ENCODE peak calls at places on chromosomes 4 and X, in seven cellular contexts. Y is GM12891, F is ureter, V is ascending aorta, W is tibial nerve, U is HL-60, D is naive B cell. N is an unnamed sample.
A peak's percentile ranks its signal among the peaks of the same experiment; 100 is the strongest.

GRCh38 chrX:129706395-129707072 is 32.2 kb upstream of the XPNPEP2 start:
- DNase-seq in Y (no peak), F (peak; percentile 45), V (peak; percentile 62), W (no peak), U (no peak), D (no peak), N (no peak)

GRCh38 chr4:152193059-152193458 is 342.8 kb downstream of the FBXW7 start:
- DNase-seq in Y (no peak), F (no peak), V (no peak), W (no peak), U (no peak), D (no peak), N (no peak)

GRCh38 chr4:39626913-39627312 is 11.8 kb downstream of the SMIM14 start:
- DNase-seq in Y (no peak), F (no peak), V (no peak), W (no peak), U (no peak), D (no peak), N (no peak)

GRCh38 chr4:72209600-72209999 is 177.8 kb downstream of the NPFFR2 start:
- DNase-seq in Y (no peak), F (no peak), V (no peak), W (no peak), U (no peak), D (no peak), N (no peak)

GRCh38 chr4:32087211-32087610 is 1367.0 kb downstream of the PCDH7 start:
- DNase-seq in Y (no peak), F (no peak), V (no peak), W (no peak), U (no peak), D (no peak), N (no peak)

GRCh38 chr4:145939856-145940255 is 1.2 kb upstream of the ZNF827 start:
- DNase-seq in Y (no peak), F (no peak), V (no peak), W (no peak), U (no peak), D (no peak), N (no peak)

GRCh38 chrX:54357414-54358377 is at the start of gene WNK3:
- DNase-seq in Y (peak; percentile 13), F (peak; percentile 80), V (peak; percentile 86), W (peak; percentile 57), U (no peak), D (peak; percentile 12), N (peak; percentile 27)

GRCh38 chr4:1793496-1793840 is 375 bp downstream of the FGFR3 start:
- DNase-seq in Y (no peak), F (no peak), V (no peak), W (no peak), U (no peak), D (peak; percentile 21), N (no peak)

GRCh38 chrX:113399501-113400192 is 559.0 kb upstream of the AMOT start:
- DNase-seq in Y (no peak), F (no peak), V (no peak), W (no peak), U (no peak), D (no peak), N (no peak)

GRCh38 chr4:20359692-20360091 is 108.0 kb downstream of the SLIT2 start:
- DNase-seq in Y (no peak), F (no peak), V (no peak), W (no peak), U (peak; percentile 43), D (no peak), N (no peak)

GRCh38 chr4:77852892-77853495 is 9.6 kb upstream of the MRPL1 start:
- DNase-seq in Y (peak; percentile 14), F (no peak), V (no peak), W (no peak), U (no peak), D (peak; percentile 64), N (no peak)

GRCh38 chr4:7325541-7325940 is 109.2 kb downstream of the PSAPL1 start:
- DNase-seq in Y (no peak), F (no peak), V (no peak), W (no peak), U (no peak), D (no peak), N (no peak)

GRCh38 chr4:152437561-152437960 is 98.3 kb downstream of the FBXW7 start:
- DNase-seq in Y (no peak), F (no peak), V (no peak), W (no peak), U (no peak), D (no peak), N (no peak)

GRCh38 chr4:156638332-156638731 is 333.3 kb downstream of the PDGFC start:
- DNase-seq in Y (no peak), F (no peak), V (no peak), W (no peak), U (no peak), D (no peak), N (no peak)

GRCh38 chrX:145825896-145826295 is 8.3 kb downstream of the SLITRK2 start:
- DNase-seq in Y (no peak), F (no peak), V (no peak), W (no peak), U (no peak), D (no peak), N (no peak)

GRCh38 chr4:71614626-71615025 is 169.3 kb downstream of the GC start:
- DNase-seq in Y (no peak), F (no peak), V (no peak), W (no peak), U (no peak), D (no peak), N (no peak)

GRCh38 chr4:14254806-14255445 is 627.4 kb upstream of the BOD1L1 start:
- DNase-seq in Y (no peak), F (no peak), V (no peak), W (no peak), U (no peak), D (no peak), N (no peak)

GRCh38 chr4:26410385-26411293 is 79.6 kb downstream of the CCKAR start:
- DNase-seq in Y (no peak), F (no peak), V (no peak), W (no peak), U (peak; percentile 17), D (peak; percentile 43), N (no peak)

GRCh38 chrX:51643377-51643776 is 24.7 kb upstream of the CENPVL3 start:
- DNase-seq in Y (no peak), F (no peak), V (no peak), W (no peak), U (no peak), D (no peak), N (no peak)

GRCh38 chr4:30537462-30537861 is 182.7 kb upstream of the PCDH7 start:
- DNase-seq in Y (no peak), F (no peak), V (no peak), W (no peak), U (no peak), D (no peak), N (no peak)

GRCh38 chrX:120308959-120309872 is 2.0 kb downstream of the TMEM255A start:
- DNase-seq in Y (no peak), F (peak; percentile 72), V (peak; percentile 69), W (no peak), U (peak; percentile 48), D (peak; percentile 58), N (peak; percentile 29)

GRCh38 chr4:28350485-28350884 is 1489.8 kb downstream of the STIM2 start:
- DNase-seq in Y (no peak), F (no peak), V (no peak), W (no peak), U (no peak), D (no peak), N (no peak)

GRCh38 chrX:153494541-153495361 is at the start of gene BGN:
- DNase-seq in Y (no peak), F (no peak), V (peak; percentile 85), W (no peak), U (no peak), D (no peak), N (no peak)

GRCh38 chr4:25903905-25904747 is 9.9 kb upstream of the SMIM20 start:
- DNase-seq in Y (no peak), F (no peak), V (no peak), W (no peak), U (no peak), D (peak; percentile 50), N (no peak)

GRCh38 chrX:7068939-7069367 is 78.6 kb upstream of the STS start:
- DNase-seq in Y (no peak), F (no peak), V (no peak), W (no peak), U (no peak), D (no peak), N (no peak)

GRCh38 chr4:36024901-36025610 is 219.3 kb downstream of the ARAP2 start:
- DNase-seq in Y (no peak), F (no peak), V (no peak), W (no peak), U (no peak), D (no peak), N (no peak)

GRCh38 chrX:63855896-63856295 is 70.9 kb upstream of the ARHGEF9 start:
- DNase-seq in Y (no peak), F (no peak), V (no peak), W (no peak), U (no peak), D (no peak), N (no peak)

N was measured in omental fat pad.